ENCODE peak calls at places on chromosomes 12 and 14, in four cellular contexts. D, X, G and C are unnamed samples.

GRCh38 chr12:12901158-12901791 is 9.9 kb downstream of the GPRC5A start:
- DNase-seq in D (peak; percentile 83), X (no peak), G (no peak), C (no peak)

GRCh38 chr14:91205449-91205848 is 39.1 kb downstream of the GPR68 start:
- DNase-seq in D (no peak), X (no peak), G (no peak), C (no peak)

GRCh38 chr12:124621296-124621660 is 53.9 kb upstream of the NCOR2 start:
- DNase-seq in D (peak; percentile 87), X (no peak), G (no peak), C (no peak)

GRCh38 chr14:23323838-23324454 is 2.7 kb downstream of the PABPN1 start:
- DNase-seq in D (no peak), X (no peak), G (no peak), C (no peak)

GRCh38 chr12:56679834-56680575 is 8.1 kb downstream of the PTGES3 start:
- DNase-seq in D (no peak), X (no peak), G (no peak), C (no peak)

GRCh38 chr14:68824517-68825347 is 31.9 kb upstream of the ZFP36L1 start:
- DNase-seq in D (peak; percentile 92), X (peak; percentile 90), G (peak; percentile 60), C (peak; percentile 87)

GRCh38 chr12:97006585-97006984 is 99.5 kb downstream of the NEDD1 start:
- DNase-seq in D (no peak), X (no peak), G (no peak), C (no peak)

GRCh38 chr14:51677276-51677675 is 25.6 kb downstream of the FRMD6 start:
- DNase-seq in D (no peak), X (no peak), G (no peak), C (no peak)

GRCh38 chr14:68663385-68664076 is 129.3 kb downstream of the ZFP36L1 start:
- DNase-seq in D (no peak), X (no peak), G (peak; percentile 64), C (no peak)

GRCh38 chr14:103538291-103539055 is 9.5 kb downstream of the TRMT61A start:
- DNase-seq in D (peak; percentile 80), X (no peak), G (no peak), C (no peak)

GRCh38 chr14:92425101-92425500 is 88.5 kb upstream of the RIN3 start:
- DNase-seq in D (no peak), X (no peak), G (no peak), C (no peak)

GRCh38 chr14:27845241-27845850 is 921.2 kb upstream of the FOXG1 start:
- DNase-seq in D (no peak), X (no peak), G (no peak), C (no peak)

GRCh38 chr12:127363392-127363791 is 903.6 kb upstream of the TMEM132C start:
- DNase-seq in D (no peak), X (no peak), G (no peak), C (no peak)

GRCh38 chr14:66476964-66477363 is 9.2 kb upstream of the CCDC196 start:
- DNase-seq in D (peak; percentile 3), X (peak; percentile 67), G (no peak), C (no peak)

GRCh38 chr12:43291516-43291915 is 260.5 kb downstream of the ADAMTS20 start:
- DNase-seq in D (no peak), X (peak; percentile 9), G (no peak), C (no peak)

GRCh38 chr12:76346798-76347420 is 1.3 kb downstream of the BBS10 start:
- DNase-seq in D (peak; percentile 56), X (no peak), G (peak; percentile 24), C (no peak)

GRCh38 chr14:54353694-54354093 is 43.1 kb upstream of the CDKN3 start:
- DNase-seq in D (no peak), X (no peak), G (no peak), C (no peak)

GRCh38 chr14:54867011-54867410 is 35.6 kb downstream of the GCH1 start:
- DNase-seq in D (no peak), X (peak; percentile 21), G (no peak), C (no peak)

GRCh38 chr12:25054783-25055144 is 105.9 kb upstream of the BCAT1 start:
- DNase-seq in D (no peak), X (no peak), G (no peak), C (no peak)

GRCh38 chr14:66070542-66071319 is 415.4 kb upstream of the CCDC196 start:
- DNase-seq in D (peak; percentile 38), X (peak; percentile 70), G (peak; percentile 73), C (peak; percentile 87)

GRCh38 chr12:64611430-64612286 is 1.4 kb downstream of the RASSF3 start:
- DNase-seq in D (peak; percentile 57), X (peak; percentile 25), G (no peak), C (peak; percentile 33)

GRCh38 chr12:78146365-78146772 is 315.7 kb downstream of the NAV3 start:
- DNase-seq in D (no peak), X (no peak), G (peak; percentile 3), C (no peak)

GRCh38 chr14:67729072-67729561 is 27.4 kb downstream of the RDH12 start:
- DNase-seq in D (no peak), X (no peak), G (no peak), C (peak; percentile 27)

GRCh38 chr14:90060965-90061848 is 587 bp upstream of the KCNK13 start:
- DNase-seq in D (no peak), X (peak; percentile 30), G (peak; percentile 62), C (peak; percentile 72)

GRCh38 chr12:106327256-106327852 is 24.8 kb downstream of the TCP11L2 start:
- DNase-seq in D (no peak), X (no peak), G (no peak), C (no peak)

GRCh38 chr12:51265024-51265423 is 5.2 kb downstream of the SMAGP start:
- DNase-seq in D (no peak), X (no peak), G (no peak), C (no peak)

GRCh38 chr12:51263341-51263740 is 6.9 kb downstream of the SMAGP start:
- DNase-seq in D (no peak), X (no peak), G (no peak), C (no peak)

GRCh38 chr12:51264297-51264696 is 5.9 kb downstream of the SMAGP start:
- DNase-seq in D (no peak), X (no peak), G (no peak), C (no peak)

GRCh38 chr12:51262758-51263177 is 7.4 kb downstream of the SMAGP start:
- DNase-seq in D (peak; percentile 95), X (peak; percentile 52), G (no peak), C (peak; percentile 35)
- TF ChIP-seq CTCF in D (peak; percentile 64), X (peak; percentile 45), G (peak; percentile 7), C (no peak)

GRCh38 chr14:50344116-50344775 is 32.1 kb downstream of the DMAC2L start:
- DNase-seq in D (no peak), X (no peak), G (peak; percentile 48), C (no peak)

GRCh38 chr14:50343424-50343823 is 31.3 kb downstream of the DMAC2L start:
- DNase-seq in D (no peak), X (no peak), G (no peak), C (no peak)

GRCh38 chr14:50340945-50341344 is 28.8 kb downstream of the DMAC2L start:
- DNase-seq in D (no peak), X (peak; percentile 44), G (no peak), C (peak; percentile 15)

GRCh38 chr14:50340045-50340444 is 27.9 kb downstream of the DMAC2L start:
- DNase-seq in D (no peak), X (no peak), G (no peak), C (no peak)

DNA sequence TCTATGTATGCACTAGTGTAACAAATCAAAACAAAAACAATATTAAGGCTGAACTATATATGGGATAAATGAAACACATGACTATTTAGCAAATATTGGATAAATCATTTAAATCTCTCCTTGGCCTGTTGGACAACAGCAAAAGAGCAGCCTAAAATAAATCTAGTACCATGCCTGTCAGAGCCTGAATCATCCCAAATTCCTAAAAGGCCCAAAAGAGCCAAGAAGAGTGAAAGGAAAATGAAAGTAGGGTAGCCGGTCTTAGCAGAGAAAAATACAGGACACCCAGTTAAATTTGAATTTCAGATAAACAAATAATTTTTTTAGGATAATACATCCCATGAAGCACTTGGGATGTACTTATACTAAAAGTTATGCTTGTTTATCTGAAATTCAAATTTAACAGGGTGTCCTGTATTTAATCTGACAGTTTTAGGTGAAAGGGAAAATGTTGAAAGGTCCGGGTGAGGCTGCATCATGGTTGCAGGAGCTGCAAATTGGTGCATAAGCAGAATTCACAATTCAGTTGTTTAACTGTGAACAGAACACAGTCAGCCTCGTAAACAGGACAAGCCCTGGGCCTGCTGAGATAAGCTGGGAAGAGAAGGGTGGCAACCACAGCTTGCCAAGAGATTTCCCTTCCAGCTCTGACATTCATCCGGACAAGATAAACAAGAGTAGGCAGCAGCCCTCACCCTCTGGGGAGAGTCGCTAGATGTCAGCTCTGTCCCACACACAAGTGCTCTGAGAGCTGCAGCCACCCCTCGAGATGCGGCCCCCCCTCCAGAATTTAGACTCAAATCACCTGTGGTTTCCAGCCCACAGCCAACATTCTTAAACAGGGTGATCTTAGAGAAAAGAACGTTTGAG is 30.3 kb downstream of the DMAC2L start:
- DNase-seq in D (peak; percentile 83), X (peak; percentile 76), G (peak; percentile 71), C (peak; percentile 30)
- TF ChIP-seq CTCF in D (peak; percentile 45), X (peak; percentile 52), G (peak; percentile 68), C (no peak)

DNA sequence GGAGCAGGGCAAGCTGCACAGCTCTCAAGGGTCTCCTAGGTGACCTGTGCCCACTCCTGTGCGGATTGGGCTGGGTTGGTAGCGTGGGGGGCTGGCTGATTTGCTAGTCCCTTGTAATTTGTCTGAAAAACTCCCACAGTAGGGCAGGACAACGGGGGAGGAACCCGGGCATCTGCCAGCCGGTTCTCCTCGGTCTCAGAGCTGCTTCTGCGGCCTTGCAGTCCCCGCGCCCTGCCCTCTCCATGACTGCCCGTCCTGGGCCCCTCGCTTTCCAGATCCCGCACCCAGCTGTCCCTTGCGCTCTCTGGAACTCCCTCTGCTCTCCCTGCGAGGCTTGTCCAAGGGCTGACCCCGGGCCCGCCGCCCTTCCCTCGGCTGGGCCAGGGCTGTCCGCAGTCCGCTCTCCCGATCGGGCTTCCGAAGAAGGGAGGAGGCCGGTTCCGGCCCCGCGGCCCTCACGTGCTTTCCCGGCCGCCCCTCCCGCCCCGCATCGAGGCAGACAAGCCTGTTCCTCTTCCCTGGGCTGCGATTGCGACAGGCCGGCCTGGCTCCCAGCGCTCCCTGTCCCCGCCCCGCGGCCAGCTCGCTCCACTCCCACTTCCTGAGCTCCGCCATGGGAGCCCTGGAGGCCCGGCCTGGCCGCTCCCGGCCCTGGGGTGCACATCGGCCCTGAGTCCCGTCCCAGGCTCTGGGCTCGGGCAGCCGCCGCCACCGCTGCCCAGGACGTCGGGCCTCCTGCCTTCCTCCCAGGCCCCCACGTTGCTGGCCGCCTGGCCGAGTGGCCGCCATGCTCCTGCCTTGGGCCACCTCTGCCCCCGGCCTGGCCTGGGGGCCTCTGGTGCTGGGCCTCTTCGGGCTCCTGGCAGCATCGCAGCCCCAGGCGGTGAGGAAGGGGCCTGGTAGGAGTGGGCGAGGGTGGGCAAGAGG is at the start of gene LTBR:
- DNase-seq in D (peak; percentile 98), X (no peak), G (peak; percentile 59), C (peak; percentile 71)
- TF ChIP-seq CTCF in D (peak; percentile 17), X (no peak), G (no peak), C (no peak)

DNA sequence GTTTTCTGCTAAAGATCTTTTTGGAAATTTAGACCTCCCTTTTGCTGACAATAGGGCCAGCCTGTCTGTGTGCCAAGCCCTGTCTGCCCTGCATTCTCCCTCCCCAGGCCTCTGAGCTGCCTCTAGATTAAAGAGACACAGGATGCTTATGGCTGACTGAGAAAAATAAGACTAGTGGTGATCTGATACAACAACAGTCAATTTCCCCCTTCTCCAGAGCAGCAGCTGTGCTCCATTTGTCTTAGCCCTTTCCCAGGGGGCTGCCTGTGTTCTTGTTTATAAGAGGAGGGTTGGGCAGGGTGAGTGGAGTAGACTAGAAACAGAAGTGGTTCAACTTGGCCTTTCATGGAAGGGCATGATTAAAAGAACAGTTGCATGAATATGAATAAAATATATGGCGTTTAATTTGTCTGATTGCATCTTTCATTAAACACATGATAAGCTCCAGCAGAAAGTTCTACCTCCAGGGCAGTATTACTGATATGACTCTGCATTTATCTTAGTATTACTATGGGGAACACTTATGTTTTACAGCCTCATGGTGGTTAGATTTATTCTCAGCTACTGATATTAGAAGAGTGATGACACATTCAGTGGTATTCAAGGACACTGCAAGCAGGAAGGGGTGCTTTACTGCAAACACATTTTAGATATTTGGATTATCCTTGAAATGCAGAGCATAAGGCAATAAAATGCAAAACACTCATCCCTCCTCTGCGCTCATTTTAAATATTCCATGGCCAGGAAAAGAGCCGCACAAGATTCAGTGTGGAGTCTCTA is 150.1 kb upstream of the CLEC14A start:
- DNase-seq in D (no peak), X (peak; percentile 81), G (no peak), C (peak; percentile 5)
- TF ChIP-seq CTCF in D (no peak), X (peak; percentile 56), G (no peak), C (peak; percentile 2)